ENCODE peak calls at places on chromosome 9, in six cellular contexts. One of them, this sample, is unnamed.
A peak's percentile ranks its signal among the peaks of the same experiment; 100 is the strongest.

GRCh38 chr9:2676466-2676865 is 40.8 kb upstream of the KCNV2 start:
- DNase-seq in HepG2: peak; percentile 13
- DNase-seq in A549: no peak
- DNase-seq in mammary epithelial cell: no peak
- DNase-seq in K562: no peak
- DNase-seq in PC-9: no peak
- DNase-seq in this sample: no peak

GRCh38 chr9:99441829-99442228 is 219.7 kb downstream of the SEC61B start:
- DNase-seq in HepG2: no peak
- DNase-seq in A549: no peak
- DNase-seq in mammary epithelial cell: no peak
- DNase-seq in K562: no peak
- DNase-seq in PC-9: no peak
- DNase-seq in this sample: no peak

GRCh38 chr9:136978073-136978864 is 965 bp downstream of the PTGDS start:
- DNase-seq in HepG2: no peak
- DNase-seq in A549: peak; percentile 89
- DNase-seq in mammary epithelial cell: no peak
- DNase-seq in K562: peak; percentile 100
- DNase-seq in PC-9: no peak
- DNase-seq in this sample: peak; percentile 59

GRCh38 chr9:121360975-121361374 is 9.1 kb downstream of the STOM start:
- DNase-seq in HepG2: no peak
- DNase-seq in A549: no peak
- DNase-seq in mammary epithelial cell: peak; percentile 51
- DNase-seq in K562: no peak
- DNase-seq in PC-9: no peak
- DNase-seq in this sample: no peak

GRCh38 chr9:76459691-76460635 is 981 bp downstream of the GCNT1 start:
- DNase-seq in HepG2: peak; percentile 13
- DNase-seq in A549: peak; percentile 29
- DNase-seq in mammary epithelial cell: peak; percentile 55
- DNase-seq in K562: peak; percentile 8
- DNase-seq in PC-9: peak; percentile 56
- DNase-seq in this sample: peak; percentile 71

GRCh38 chr9:94780516-94780950 is 54.0 kb downstream of the AOPEP start:
- DNase-seq in HepG2: no peak
- DNase-seq in A549: no peak
- DNase-seq in mammary epithelial cell: no peak
- DNase-seq in K562: no peak
- DNase-seq in PC-9: no peak
- DNase-seq in this sample: no peak

GRCh38 chr9:16369427-16369826 is 501.0 kb downstream of the BNC2 start:
- DNase-seq in HepG2: no peak
- DNase-seq in A549: no peak
- DNase-seq in mammary epithelial cell: no peak
- DNase-seq in K562: no peak
- DNase-seq in PC-9: no peak
- DNase-seq in this sample: no peak

GRCh38 chr9:13942695-13943094 is 371.2 kb downstream of the NFIB start:
- DNase-seq in HepG2: no peak
- DNase-seq in A549: peak; percentile 36
- DNase-seq in mammary epithelial cell: peak; percentile 99
- DNase-seq in K562: no peak
- DNase-seq in PC-9: peak; percentile 74
- DNase-seq in this sample: no peak

GRCh38 chr9:89699646-89700045 is 94.8 kb downstream of the GADD45G start:
- DNase-seq in HepG2: peak; percentile 3
- DNase-seq in A549: no peak
- DNase-seq in mammary epithelial cell: no peak
- DNase-seq in K562: no peak
- DNase-seq in PC-9: no peak
- DNase-seq in this sample: no peak

GRCh38 chr9:110606179-110606578 is 26.6 kb upstream of the SVEP1 start:
- DNase-seq in HepG2: no peak
- DNase-seq in A549: no peak
- DNase-seq in mammary epithelial cell: no peak
- DNase-seq in K562: no peak
- DNase-seq in PC-9: peak; percentile 54
- DNase-seq in this sample: no peak

GRCh38 chr9:106479679-106480078 is 383.3 kb upstream of the ZNF462 start:
- DNase-seq in HepG2: no peak
- DNase-seq in A549: no peak
- DNase-seq in mammary epithelial cell: peak; percentile 92
- DNase-seq in K562: no peak
- DNase-seq in PC-9: no peak
- DNase-seq in this sample: no peak

GRCh38 chr9:122897969-122898368 is 7.2 kb downstream of the RC3H2 start:
- DNase-seq in HepG2: no peak
- DNase-seq in A549: no peak
- DNase-seq in mammary epithelial cell: peak; percentile 49
- DNase-seq in K562: no peak
- DNase-seq in PC-9: no peak
- DNase-seq in this sample: peak; percentile 11

GRCh38 chr9:87501806-87502205 is 4.1 kb downstream of the DAPK1 start:
- DNase-seq in HepG2: no peak
- DNase-seq in A549: no peak
- DNase-seq in mammary epithelial cell: no peak
- DNase-seq in K562: no peak
- DNase-seq in PC-9: peak; percentile 77
- DNase-seq in this sample: no peak

GRCh38 chr9:86645303-86645702 is 291.1 kb upstream of the TUT7 start:
- DNase-seq in HepG2: no peak
- DNase-seq in A549: no peak
- DNase-seq in mammary epithelial cell: no peak
- DNase-seq in K562: no peak
- DNase-seq in PC-9: no peak
- DNase-seq in this sample: no peak

GRCh38 chr9:114089206-114089840 is 9.8 kb downstream of the KIF12 start:
- DNase-seq in HepG2: no peak
- DNase-seq in A549: no peak
- DNase-seq in mammary epithelial cell: no peak
- DNase-seq in K562: no peak
- DNase-seq in PC-9: no peak
- DNase-seq in this sample: no peak

GRCh38 chr9:31873717-31874116 is 510.7 kb upstream of the ACO1 start:
- DNase-seq in HepG2: no peak
- DNase-seq in A549: no peak
- DNase-seq in mammary epithelial cell: no peak
- DNase-seq in K562: no peak
- DNase-seq in PC-9: no peak
- DNase-seq in this sample: no peak

GRCh38 chr9:115296831-115297565 is 179.0 kb upstream of the TNC start:
- DNase-seq in HepG2: no peak
- DNase-seq in A549: no peak
- DNase-seq in mammary epithelial cell: no peak
- DNase-seq in K562: no peak
- DNase-seq in PC-9: no peak
- DNase-seq in this sample: no peak

GRCh38 chr9:22067196-22067595 is 58.1 kb upstream of the CDKN2B start:
- DNase-seq in HepG2: no peak
- DNase-seq in A549: no peak
- DNase-seq in mammary epithelial cell: no peak
- DNase-seq in K562: no peak
- DNase-seq in PC-9: no peak
- DNase-seq in this sample: no peak

GRCh38 chr9:10403283-10403682 is 209.5 kb downstream of the PTPRD start:
- DNase-seq in HepG2: no peak
- DNase-seq in A549: no peak
- DNase-seq in mammary epithelial cell: no peak
- DNase-seq in K562: no peak
- DNase-seq in PC-9: no peak
- DNase-seq in this sample: no peak

GRCh38 chr9:92507005-92507404 is 24.7 kb upstream of the ASPN start:
- DNase-seq in HepG2: no peak
- DNase-seq in A549: no peak
- DNase-seq in mammary epithelial cell: no peak
- DNase-seq in K562: no peak
- DNase-seq in PC-9: no peak
- DNase-seq in this sample: no peak

GRCh38 chr9:127187231-127187956 is 65.0 kb upstream of the ANGPTL2 start:
- DNase-seq in HepG2: peak; percentile 69
- DNase-seq in A549: peak; percentile 55
- DNase-seq in mammary epithelial cell: peak; percentile 93
- DNase-seq in K562: peak; percentile 79
- DNase-seq in PC-9: peak; percentile 98
- DNase-seq in this sample: no peak

GRCh38 chr9:136403538-136403914 is 3.6 kb upstream of the SNAPC4 start:
- DNase-seq in HepG2: no peak
- DNase-seq in A549: no peak
- DNase-seq in mammary epithelial cell: no peak
- DNase-seq in K562: no peak
- DNase-seq in PC-9: no peak
- DNase-seq in this sample: no peak

GRCh38 chr9:129875181-129875611 is 39.9 kb downstream of the USP20 start:
- DNase-seq in HepG2: no peak
- DNase-seq in A549: no peak
- DNase-seq in mammary epithelial cell: no peak
- DNase-seq in K562: no peak
- DNase-seq in PC-9: no peak
- DNase-seq in this sample: no peak

DNA sequence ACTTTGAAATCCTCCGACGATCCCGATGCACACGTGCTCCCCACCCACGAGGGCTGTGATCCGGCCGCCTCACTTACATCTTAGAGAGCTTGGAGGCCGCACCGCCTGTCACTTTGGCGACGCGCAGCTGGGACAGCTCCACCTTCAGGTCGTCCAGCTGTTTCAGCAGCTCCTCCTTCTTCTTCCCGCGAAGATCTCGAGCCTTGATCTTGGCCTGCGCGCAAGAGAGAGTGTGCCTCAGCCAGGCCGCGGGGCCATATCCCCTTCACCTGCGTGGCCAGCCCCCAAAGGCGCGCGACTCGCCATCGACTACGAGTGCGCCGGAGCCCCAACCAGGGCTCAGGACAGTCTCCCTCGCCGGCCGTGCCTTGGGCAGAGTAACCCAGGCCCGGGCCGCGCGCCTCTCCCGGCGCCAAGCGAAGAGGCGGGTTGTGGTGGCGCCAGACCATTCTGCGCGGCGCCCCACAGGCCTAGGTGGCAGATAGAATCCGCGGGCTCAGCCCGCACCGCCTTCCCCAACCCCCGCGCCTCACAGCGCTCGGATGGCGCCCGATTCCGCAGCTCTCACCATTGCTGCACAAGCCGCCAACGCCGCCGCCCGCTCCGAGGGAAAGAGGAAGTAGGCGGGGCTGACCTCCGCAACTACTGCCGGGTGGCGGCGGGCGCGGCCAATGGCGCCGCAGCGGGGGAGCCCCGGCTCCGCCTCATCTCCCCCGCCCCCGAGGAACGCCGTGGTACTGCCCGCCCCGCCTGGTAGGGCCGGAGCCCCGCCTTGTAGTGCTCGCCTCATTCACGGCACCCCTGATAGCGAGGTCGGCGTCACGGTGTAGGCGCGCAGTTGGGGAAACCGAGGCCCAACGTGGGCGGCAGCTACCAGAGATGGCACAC is at the start of the genes ARPC5L and RPL35:
- DNase-seq in HepG2: peak; percentile 78
- DNase-seq in A549: peak; percentile 94
- DNase-seq in mammary epithelial cell: peak; percentile 93
- DNase-seq in K562: peak; percentile 99
- DNase-seq in PC-9: peak; percentile 79
- DNase-seq in this sample: peak; percentile 97
- TF ChIP-seq CTCF in HepG2: peak; percentile 40
- TF ChIP-seq CTCF in A549: no peak
- TF ChIP-seq CTCF in mammary epithelial cell: no peak
- TF ChIP-seq CTCF in K562: peak; percentile 15
- TF ChIP-seq CTCF in PC-9: no peak
- TF ChIP-seq CTCF in this sample: peak; percentile 64

GRCh38 chr9:34126207-34127034 is at the start of gene DCAF12:
- DNase-seq in HepG2: peak; percentile 85
- DNase-seq in A549: peak; percentile 93
- DNase-seq in mammary epithelial cell: peak; percentile 91
- DNase-seq in K562: peak; percentile 90
- DNase-seq in PC-9: peak; percentile 74
- DNase-seq in this sample: peak; percentile 91
- H3K4me2 ChIP-seq in HepG2: peak within 1 kb of the TSS; percentile 92
- H3K4me2 ChIP-seq in A549: peak within 1 kb of the TSS; percentile 93
- H3K4me2 ChIP-seq in mammary epithelial cell: peak within 1 kb of the TSS; percentile 98
- H3K4me2 ChIP-seq in K562: peak within 1 kb of the TSS; percentile 98
- H3K4me2 ChIP-seq in PC-9: peak within 1 kb of the TSS; percentile 98
- H3K4me2 ChIP-seq in this sample: peak within 1 kb of the TSS; percentile 95

GRCh38 chr9:30584559-30584958 is 1799.9 kb upstream of the ACO1 start:
- DNase-seq in HepG2: no peak
- DNase-seq in A549: no peak
- DNase-seq in mammary epithelial cell: no peak
- DNase-seq in K562: no peak
- DNase-seq in PC-9: no peak
- DNase-seq in this sample: no peak
- TF ChIP-seq CTCF in HepG2: no peak
- TF ChIP-seq CTCF in A549: no peak
- TF ChIP-seq CTCF in mammary epithelial cell: no peak
- TF ChIP-seq CTCF in K562: no peak
- TF ChIP-seq CTCF in PC-9: no peak
- TF ChIP-seq CTCF in this sample: no peak

GRCh38 chr9:124008307-124008854 is 3.2 kb upstream of the LHX2 start:
- DNase-seq in HepG2: no peak
- DNase-seq in A549: no peak
- DNase-seq in mammary epithelial cell: no peak
- DNase-seq in K562: no peak
- DNase-seq in PC-9: no peak
- DNase-seq in this sample: no peak
- H3K4me2 ChIP-seq in HepG2: peak overlapping the region; percentile 63
- H3K4me2 ChIP-seq in A549: peak overlapping the region; percentile 99
- H3K4me2 ChIP-seq in mammary epithelial cell: peak overlapping the region; percentile 20
- H3K4me2 ChIP-seq in K562: no peak overlapping the region
- H3K4me2 ChIP-seq in PC-9: no peak overlapping the region
- H3K4me2 ChIP-seq in this sample: no peak overlapping the region

This sample was measured in OCI-LY7.